ENCODE peak calls at places on chromosomes 13 and 19, in six cellular contexts. J, W, L, U, P and E are unnamed samples.

GRCh38 chr19:17575871-17576757 is 20.7 kb downstream of the COLGALT1 start:
- DNase-seq in J (no peak), W (peak; percentile 77), L (no peak), U (no peak), P (no peak), E (no peak)

GRCh38 chr19:10513223-10513622 is 4.0 kb downstream of the S1PR5 start:
- DNase-seq in J (no peak), W (no peak), L (no peak), U (no peak), P (no peak), E (no peak)

GRCh38 chr13:46553886-46554855 is 1.2 kb downstream of the LRCH1 start:
- DNase-seq in J (peak; percentile 87), W (peak; percentile 78), L (no peak), U (peak; percentile 74), P (no peak), E (peak; percentile 83)

GRCh38 chr13:112928958-112929777 is 39.8 kb upstream of the MCF2L start:
- DNase-seq in J (no peak), W (no peak), L (no peak), U (no peak), P (no peak), E (no peak)

GRCh38 chr19:1169921-1170885 is 3.9 kb downstream of the SBNO2 start:
- DNase-seq in J (no peak), W (no peak), L (no peak), U (no peak), P (no peak), E (no peak)

GRCh38 chr19:6947745-6948144 is 60.4 kb downstream of the ADGRE1 start:
- DNase-seq in J (peak; percentile 80), W (no peak), L (peak; percentile 16), U (no peak), P (no peak), E (no peak)

GRCh38 chr19:14315433-14315832 is 65.8 kb upstream of the ADGRE5 start:
- DNase-seq in J (no peak), W (no peak), L (no peak), U (no peak), P (no peak), E (no peak)

GRCh38 chr13:42153371-42153770 is 104.9 kb downstream of the DGKH start:
- DNase-seq in J (no peak), W (no peak), L (no peak), U (no peak), P (no peak), E (no peak)

GRCh38 chr13:102020611-102021216 is 381.1 kb downstream of the FGF14 start:
- DNase-seq in J (no peak), W (no peak), L (no peak), U (no peak), P (no peak), E (no peak)

GRCh38 chr19:9531933-9532332 is 6.5 kb downstream of the ZNF426 start:
- DNase-seq in J (no peak), W (no peak), L (no peak), U (no peak), P (no peak), E (no peak)

GRCh38 chr13:112711528-112712265 is 21.9 kb downstream of the ATP11A start:
- DNase-seq in J (peak; percentile 54), W (peak; percentile 97), L (peak; percentile 93), U (peak; percentile 69), P (peak; percentile 84), E (peak; percentile 95)

GRCh38 chr13:48896312-48896711 is 79.4 kb upstream of the FNDC3A start:
- DNase-seq in J (no peak), W (no peak), L (no peak), U (no peak), P (no peak), E (no peak)

GRCh38 chr19:34171539-34171876 is 796 bp upstream of the LSM14A start:
- DNase-seq in J (no peak), W (no peak), L (no peak), U (no peak), P (no peak), E (no peak)

GRCh38 chr19:11410682-11411081 is 8.4 kb downstream of the RGL3 start:
- DNase-seq in J (no peak), W (no peak), L (no peak), U (no peak), P (no peak), E (no peak)

GRCh38 chr13:51679616-51680015 is 95.4 kb downstream of the WDFY2 start:
- DNase-seq in J (no peak), W (no peak), L (no peak), U (no peak), P (no peak), E (no peak)

GRCh38 chr19:39998511-39998910 is 1.7 kb downstream of the ZNF546 start:
- DNase-seq in J (no peak), W (no peak), L (no peak), U (no peak), P (no peak), E (no peak)

GRCh38 chr19:16052353-16052752 is 23.9 kb upstream of the TPM4 start:
- DNase-seq in J (no peak), W (no peak), L (no peak), U (no peak), P (no peak), E (no peak)

GRCh38 chr19:2624537-2625091 is 77.9 kb downstream of the GNG7 start:
- DNase-seq in J (peak; percentile 70), W (peak; percentile 67), L (no peak), U (peak; percentile 71), P (no peak), E (peak; percentile 91)

GRCh38 chr13:105363747-105364177 is 1171.7 kb downstream of the EFNB2 start:
- DNase-seq in J (no peak), W (no peak), L (no peak), U (no peak), P (no peak), E (no peak)

GRCh38 chr19:35262101-35262761 is 6.5 kb upstream of the USF2 start:
- DNase-seq in J (no peak), W (no peak), L (no peak), U (no peak), P (no peak), E (peak; percentile 49)

GRCh38 chr13:43629691-43630480 is 156.9 kb downstream of the ENOX1 start:
- DNase-seq in J (no peak), W (no peak), L (peak; percentile 4), U (no peak), P (no peak), E (no peak)

GRCh38 chr13:75255653-75256052 is 226.3 kb downstream of the TBC1D4 start:
- DNase-seq in J (no peak), W (no peak), L (no peak), U (no peak), P (no peak), E (no peak)

GRCh38 chr19:32988724-32989123 is 16.7 kb downstream of the FAAP24 start:
- DNase-seq in J (no peak), W (no peak), L (no peak), U (no peak), P (no peak), E (no peak)

GRCh38 chr13:50484472-50485113 is 358.9 kb downstream of the DLEU7 start:
- DNase-seq in J (no peak), W (no peak), L (no peak), U (no peak), P (no peak), E (no peak)

GRCh38 chr13:68380041-68380973 is 1150.2 kb upstream of the PCDH9 start:
- DNase-seq in J (no peak), W (no peak), L (no peak), U (no peak), P (no peak), E (no peak)

GRCh38 chr13:43122706-43123268 is 99.4 kb downstream of the DNAJC15 start:
- DNase-seq in J (no peak), W (no peak), L (no peak), U (no peak), P (no peak), E (peak; percentile 75)

GRCh38 chr19:11767633-11768133 is 883 bp downstream of the ZNF441 start:
- DNase-seq in J (peak; percentile 54), W (peak; percentile 19), L (no peak), U (peak; percentile 23), P (no peak), E (peak; percentile 46)

GRCh38 chr19:11797491-11797890 is 832 bp upstream of the ZNF491 start:
- DNase-seq in J (peak; percentile 88), W (peak; percentile 94), L (peak; percentile 52), U (peak; percentile 83), P (peak; percentile 21), E (peak; percentile 90)

GRCh38 chr19:48674921-48675824 is 2.4 kb upstream of the NTN5 start:
- DNase-seq in J (peak; percentile 82), W (peak; percentile 97), L (no peak), U (peak; percentile 73), P (no peak), E (peak; percentile 96)

GRCh38 chr13:26529441-26529840 is 28.0 kb upstream of the WASF3 start:
- DNase-seq in J (peak; percentile 28), W (peak; percentile 78), L (peak; percentile 5), U (peak; percentile 31), P (peak; percentile 1), E (peak; percentile 92)

GRCh38 chr13:28246891-28247290 is 108.5 kb downstream of the PAN3 start:
- DNase-seq in J (no peak), W (no peak), L (no peak), U (no peak), P (no peak), E (no peak)

GRCh38 chr13:48533207-48533499 is 273 bp upstream of the RCBTB2 start:
- DNase-seq in J (no peak), W (no peak), L (no peak), U (no peak), P (no peak), E (no peak)

GRCh38 chr13:76921516-76921915 is 26.8 kb upstream of the ACOD1 start:
- DNase-seq in J (no peak), W (no peak), L (no peak), U (no peak), P (no peak), E (no peak)

GRCh38 chr13:99505814-99506269 is 4.6 kb downstream of the TM9SF2 start:
- DNase-seq in J (peak; percentile 13), W (no peak), L (no peak), U (no peak), P (no peak), E (no peak)
- H3K4me3 ChIP-seq in J (peak overlapping the region; percentile 74), W (no peak overlapping the region), L (no peak overlapping the region), U (no peak overlapping the region), P (no peak overlapping the region), E (no peak overlapping the region)

DNA sequence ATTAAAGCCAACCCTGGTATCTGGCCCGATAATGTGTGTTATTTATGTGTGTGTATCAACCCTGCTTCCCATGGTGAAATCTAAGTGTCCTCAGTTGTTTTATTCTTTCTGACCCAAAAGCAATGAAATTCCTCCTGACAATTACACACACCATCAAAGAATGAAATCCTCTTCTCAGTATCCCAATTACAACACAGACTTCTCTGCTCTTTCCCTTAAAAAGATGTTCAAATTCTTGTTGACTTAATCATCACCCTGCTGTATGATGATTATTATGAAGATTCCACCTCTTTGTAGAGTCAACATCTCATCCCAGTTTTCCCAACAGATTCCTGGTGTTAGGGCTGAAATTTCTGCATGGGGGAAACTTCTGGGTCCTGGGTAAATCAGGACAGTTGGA is 8.9 kb upstream of the TRPC4 start:
- DNase-seq in J (no peak), W (no peak), L (no peak), U (no peak), P (peak; percentile 44), E (no peak)
- H3K4me3 ChIP-seq in J (no peak overlapping the region), W (no peak overlapping the region), L (no peak overlapping the region), U (no peak overlapping the region), P (no peak overlapping the region), E (no peak overlapping the region)

GRCh38 chr19:42440357-42441046 is 2.2 kb downstream of the CXCL17 start:
- DNase-seq in J (peak; percentile 80), W (peak; percentile 91), L (no peak), U (peak; percentile 83), P (no peak), E (peak; percentile 92)
- H3K4me3 ChIP-seq in J (no peak overlapping the region), W (no peak overlapping the region), L (no peak overlapping the region), U (no peak overlapping the region), P (no peak overlapping the region), E (no peak overlapping the region)

GRCh38 chr19:49890349-49891311 is 6.1 kb downstream of the IL4I1 start:
- DNase-seq in J (peak; percentile 62), W (peak; percentile 80), L (no peak), U (no peak), P (no peak), E (peak; percentile 93)
- H3K4me3 ChIP-seq in J (no peak overlapping the region), W (peak overlapping the region; percentile 53), L (no peak overlapping the region), U (peak overlapping the region; percentile 31), P (peak overlapping the region; percentile 37), E (no peak overlapping the region)